ENCODE peak calls at places on chromosomes 3 and 15, in seven cellular contexts. W is IMR-90, U is trophoblast cell, F is mesendoderm, H is H1, Y is neuronal stem cell, M is mesenchymal stem cell. B is an unnamed sample.

GRCh38 chr15:96323250-96324162 is 7.0 kb upstream of the NR2F2 start:
- DNase-seq in W (no peak), U (no peak), F (no peak), H (no peak), Y (peak), M (peak), B (no peak)

GRCh38 chr15:88258021-88258641 is 1.6 kb upstream of the NTRK3 start:
- DNase-seq in W (no peak), U (no peak), F (peak), H (peak), Y (peak), M (peak), B (peak)

GRCh38 chr3:172280406-172281051 is 167.7 kb downstream of the GHSR start:
- DNase-seq in W (peak), U (peak), F (peak), H (no peak), Y (no peak), M (peak), B (no peak)

GRCh38 chr15:77791994-77792393 is 159.3 kb upstream of the LINGO1 start:
- DNase-seq in W (no peak), U (no peak), F (no peak), H (no peak), Y (no peak), M (no peak), B (no peak)

GRCh38 chr3:13143381-13144004 is 70.3 kb upstream of the IQSEC1 start:
- DNase-seq in W (no peak), U (no peak), F (no peak), H (no peak), Y (no peak), M (no peak), B (no peak)

GRCh38 chr3:58719684-58720083 is 53.1 kb upstream of the FAM3D start:
- DNase-seq in W (no peak), U (no peak), F (no peak), H (no peak), Y (no peak), M (no peak), B (no peak)

GRCh38 chr3:195250473-195251251 is 20.3 kb downstream of the XXYLT1 start:
- DNase-seq in W (no peak), U (no peak), F (no peak), H (no peak), Y (no peak), M (no peak), B (no peak)

GRCh38 chr15:60379466-60380274 is 18.1 kb downstream of the ANXA2 start:
- DNase-seq in W (peak), U (peak), F (peak), H (no peak), Y (no peak), M (peak), B (no peak)

GRCh38 chr3:30908466-30909037 is 14.1 kb upstream of the GADL1 start:
- DNase-seq in W (no peak), U (no peak), F (no peak), H (no peak), Y (no peak), M (no peak), B (no peak)

GRCh38 chr15:33500432-33500831 is 189.7 kb downstream of the RYR3 start:
- DNase-seq in W (no peak), U (no peak), F (no peak), H (no peak), Y (no peak), M (no peak), B (no peak)

GRCh38 chr3:50450135-50450911 is 53.1 kb downstream of the CACNA2D2 start:
- DNase-seq in W (peak), U (peak), F (no peak), H (no peak), Y (no peak), M (no peak), B (no peak)

GRCh38 chr3:46908294-46908985 is 30.9 kb downstream of the PTH1R start:
- DNase-seq in W (peak), U (no peak), F (no peak), H (no peak), Y (no peak), M (no peak), B (no peak)

GRCh38 chr3:23108651-23109050 is 94.5 kb upstream of the UBE2E2 start:
- DNase-seq in W (no peak), U (peak), F (no peak), H (no peak), Y (no peak), M (no peak), B (no peak)

GRCh38 chr3:105365536-105366301 is 990 bp upstream of the ALCAM start:
- DNase-seq in W (peak), U (peak), F (peak), H (no peak), Y (peak), M (peak), B (peak)

GRCh38 chr3:38662544-38662943 is 13.1 kb upstream of the SCN5A start:
- DNase-seq in W (peak), U (peak), F (peak), H (no peak), Y (no peak), M (peak), B (peak)

GRCh38 chr15:56215769-56216168 is 27.9 kb downstream of the RFX7 start:
- DNase-seq in W (peak), U (no peak), F (peak), H (no peak), Y (no peak), M (peak), B (no peak)

GRCh38 chr3:129016725-129017530 is 15.8 kb downstream of the EFCC1 start:
- DNase-seq in W (peak), U (no peak), F (no peak), H (no peak), Y (no peak), M (peak), B (no peak)

GRCh38 chr3:171175840-171176239 is 149.3 kb upstream of the SLC2A2 start:
- DNase-seq in W (peak), U (no peak), F (no peak), H (no peak), Y (no peak), M (no peak), B (no peak)

GRCh38 chr3:171177056-171177455 is 150.5 kb upstream of the SLC2A2 start:
- DNase-seq in W (no peak), U (no peak), F (no peak), H (no peak), Y (no peak), M (no peak), B (no peak)

GRCh38 chr3:171176244-171176925 is 149.9 kb upstream of the SLC2A2 start:
- DNase-seq in W (no peak), U (no peak), F (no peak), H (no peak), Y (no peak), M (no peak), B (no peak)

GRCh38 chr3:171178714-171179113 is 152.2 kb upstream of the SLC2A2 start:
- DNase-seq in W (no peak), U (no peak), F (no peak), H (no peak), Y (no peak), M (no peak), B (no peak)

GRCh38 chr3:171177553-171177952 is 151.0 kb upstream of the SLC2A2 start:
- DNase-seq in W (no peak), U (no peak), F (no peak), H (no peak), Y (no peak), M (no peak), B (no peak)
- H3K4ac ChIP-seq in W (no peak), U (no peak), F (no peak), H (no peak), Y (no peak), M (no peak), B (no peak)

GRCh38 chr3:82100378-82100777 is 338.9 kb upstream of the GBE1 start:
- DNase-seq in W (peak), U (peak), F (peak), H (no peak), Y (peak), M (no peak), B (no peak)
- H3K4ac ChIP-seq in W (no peak), U (no peak), F (no peak), H (no peak), Y (no peak), M (no peak), B (no peak)

DNA sequence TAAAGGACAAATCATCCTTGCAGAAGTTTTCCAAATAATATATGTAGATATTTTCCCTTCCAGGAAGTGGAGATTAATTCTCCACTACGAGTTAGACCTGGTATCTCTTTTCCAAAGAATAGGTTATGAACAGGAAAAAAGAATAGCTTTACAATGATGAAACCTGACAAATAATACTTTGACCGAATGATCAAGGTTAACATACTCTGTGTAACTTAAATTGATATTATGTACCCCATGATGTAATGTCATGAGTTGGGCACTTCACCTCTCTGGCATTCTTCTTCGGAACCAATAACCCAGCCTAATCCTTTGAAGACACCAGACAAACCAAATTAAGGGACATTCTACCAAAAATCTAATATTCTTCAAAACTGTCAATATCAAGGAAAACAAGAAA is 48.7 kb upstream of the CNTN3 start:
- DNase-seq in W (no peak), U (no peak), F (no peak), H (no peak), Y (no peak), M (no peak), B (no peak)
- H3K4ac ChIP-seq in W (no peak), U (no peak), F (no peak), H (no peak), Y (no peak), M (no peak), B (no peak)

GRCh38 chr3:59754456-59754855 is 704.6 kb upstream of the CFAP20DC start:
- DNase-seq in W (no peak), U (peak), F (no peak), H (no peak), Y (no peak), M (no peak), B (no peak)
- H3K4ac ChIP-seq in W (no peak), U (no peak), F (no peak), H (no peak), Y (no peak), M (no peak), B (no peak)

GRCh38 chr3:112349557-112349956 is 16.6 kb downstream of the CD200 start:
- DNase-seq in W (no peak), U (no peak), F (no peak), H (no peak), Y (no peak), M (no peak), B (no peak)
- H3K4ac ChIP-seq in W (no peak), U (no peak), F (no peak), H (no peak), Y (no peak), M (no peak), B (no peak)

GRCh38 chr3:109071349-109072142 is 46.4 kb downstream of the MORC1 start:
- DNase-seq in W (no peak), U (no peak), F (peak), H (no peak), Y (no peak), M (no peak), B (no peak)
- H3K4ac ChIP-seq in W (no peak), U (no peak), F (no peak), H (no peak), Y (no peak), M (no peak), B (no peak)

GRCh38 chr3:43451670-43452254 is 165.4 kb downstream of the SNRK start:
- DNase-seq in W (no peak), U (peak), F (no peak), H (no peak), Y (no peak), M (no peak), B (no peak)
- H3K4ac ChIP-seq in W (no peak), U (no peak), F (no peak), H (no peak), Y (no peak), M (no peak), B (no peak)

DNA sequence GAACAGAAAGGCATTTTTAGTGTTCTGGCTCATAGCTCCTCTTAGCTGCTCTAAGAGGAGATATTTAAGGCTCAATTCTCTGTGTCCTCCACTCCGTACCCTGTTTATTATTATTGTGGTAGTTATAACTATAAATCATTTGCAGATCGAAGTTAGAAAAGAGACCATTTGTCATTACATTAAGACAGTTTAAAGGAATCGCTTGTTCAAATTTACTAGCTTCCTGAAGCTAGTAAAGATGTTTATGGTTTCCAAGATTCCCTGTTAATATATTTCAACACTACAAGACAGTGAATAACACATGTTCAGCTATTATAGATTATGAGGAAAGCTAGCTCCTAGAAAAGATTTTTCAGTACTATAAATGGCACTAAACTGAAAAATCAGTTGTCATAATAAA is 12.6 kb downstream of the ATXN7 start:
- DNase-seq in W (no peak), U (no peak), F (no peak), H (no peak), Y (no peak), M (peak), B (no peak)
- H3K4ac ChIP-seq in W (no peak), U (no peak), F (no peak), H (no peak), Y (no peak), M (no peak), B (no peak)

B was measured in H9.